ENCODE peak calls at places on chromosomes 7 and 10, in ten cellular contexts. W is BE2C, G is transverse colon, Q is MM.1S, J is H1, U is neural progenitor cell, B is adrenal gland, Z is PC-3, H is tibial artery, D is osteoblast. X is an unnamed sample. For H3K36me3, the result is how much of the 10 kb centered on the place peaks cover.

GRCh38 chr7:128742206-128742605 is 3.0 kb downstream of the CALU start:
- DNase-seq in Q (no peak), Z (peak), D (peak), W (no peak), U (no peak), H (no peak), J (no peak), G (no peak), B (no peak), X (no peak)

GRCh38 chr7:91089382-91089963 is 174.8 kb upstream of the FZD1 start:
- DNase-seq in W (no peak), J (no peak), D (no peak), B (peak), Z (peak), Q (peak), G (no peak), U (peak), H (no peak), X (no peak)

GRCh38 chr7:11437987-11438386 is 394.0 kb downstream of the THSD7A start:
- DNase-seq in J (no peak), U (no peak), B (no peak), Z (peak), H (no peak), W (no peak), D (no peak), G (no peak), Q (no peak), X (no peak)

GRCh38 chr10:80421369-80422220 is 13.2 kb downstream of the PRXL2A start:
- DNase-seq in G (no peak), H (no peak), Z (no peak), J (no peak), U (no peak), W (no peak), Q (no peak), D (no peak), B (no peak), X (no peak)

GRCh38 chr7:34939175-34939574 is 98.1 kb downstream of the DPY19L1 start:
- DNase-seq in Z (peak), W (no peak), H (no peak), J (no peak), G (no peak), D (peak), Q (no peak), B (peak), U (no peak), X (peak)

GRCh38 chr10:118407026-118407425 is 64.9 kb upstream of the FAM204A start:
- DNase-seq in Z (no peak), D (peak), J (no peak), B (no peak), G (no peak), Q (no peak), U (no peak), H (no peak), W (no peak), X (no peak)

GRCh38 chr7:30348083-30348560 is 63.7 kb downstream of the ZNRF2 start:
- DNase-seq in B (no peak), D (peak), J (no peak), Z (peak), U (no peak), Q (peak), H (no peak), G (no peak), W (no peak), X (peak)

GRCh38 chr7:112495820-112496462 is 15.2 kb downstream of the LSMEM1 start:
- DNase-seq in U (peak), J (peak), W (peak), H (no peak), D (no peak), Z (peak), G (peak), B (peak), Q (peak), X (no peak)

GRCh38 chr10:46312953-46313352 is 26.2 kb downstream of the ANTXRL start:
- DNase-seq in D (peak), Q (no peak), U (no peak), B (no peak), Z (no peak), H (peak), W (no peak), J (no peak), G (no peak), X (no peak)

GRCh38 chr10:89540550-89540949 is 5.2 kb upstream of the SLC16A12 start:
- DNase-seq in D (peak), U (no peak), G (no peak), H (no peak), J (no peak), Q (no peak), W (no peak), B (no peak), Z (peak), X (no peak)

GRCh38 chr7:106282374-106282773 is 2.4 kb downstream of the NAMPT start:
- DNase-seq in G (no peak), J (no peak), H (no peak), B (no peak), Z (no peak), Q (no peak), U (no peak), D (no peak), W (no peak), X (no peak)

GRCh38 chr10:114801411-114801813 is 20.2 kb upstream of the FHIP2A start:
- DNase-seq in D (no peak), U (no peak), G (no peak), B (no peak), Z (no peak), Q (peak), H (no peak), W (no peak), J (no peak), X (no peak)

GRCh38 chr7:73436031-73436929 is 2.7 kb downstream of the FZD9 start:
- DNase-seq in H (no peak), B (no peak), W (peak), G (no peak), D (peak), J (no peak), Z (peak), U (no peak), Q (no peak), X (no peak)

GRCh38 chr7:91083855-91084644 is 180.2 kb upstream of the FZD1 start:
- DNase-seq in U (no peak), W (no peak), Z (peak), G (peak), B (peak), D (no peak), Q (no peak), J (no peak), H (peak), X (no peak)

GRCh38 chr7:36119005-36119711 is 33.9 kb upstream of the EEPD1 start:
- DNase-seq in J (no peak), Z (peak), G (peak), D (peak), Q (no peak), H (no peak), W (no peak), U (no peak), B (peak), X (no peak)

GRCh38 chr7:131466735-131467365 is 89.6 kb downstream of the PODXL start:
- DNase-seq in B (no peak), Z (no peak), H (no peak), D (no peak), W (no peak), G (no peak), J (no peak), U (no peak), Q (no peak), X (no peak)

GRCh38 chr10:73099141-73099540 is 2.5 kb upstream of the P4HA1 start:
- DNase-seq in W (no peak), G (no peak), Q (no peak), U (no peak), Z (no peak), B (no peak), J (no peak), H (no peak), D (peak), X (no peak)

GRCh38 chr7:27164381-27165088 is 802 bp downstream of the HOXA9 start:
- DNase-seq in J (no peak), Q (no peak), W (no peak), U (peak), D (peak), H (peak), Z (peak), B (peak), G (no peak), X (no peak)

GRCh38 chr10:10094700-10095099 is 923.0 kb upstream of the CELF2 start:
- DNase-seq in D (no peak), Q (no peak), J (no peak), Z (no peak), W (no peak), U (no peak), G (no peak), B (no peak), H (no peak), X (no peak)

GRCh38 chr10:52027055-52027454 is 287.0 kb upstream of the DKK1 start:
- DNase-seq in D (no peak), Z (no peak), Q (no peak), G (no peak), H (no peak), B (no peak), U (no peak), W (no peak), J (no peak), X (no peak)

GRCh38 chr7:150341263-150342118 is at the start of gene RARRES2:
- DNase-seq in U (peak), W (no peak), H (no peak), Q (no peak), D (peak), B (peak), G (peak), J (no peak), Z (no peak), X (no peak)

GRCh38 chr10:48775206-48775517 is 90.5 kb downstream of the WDFY4 start:
- DNase-seq in Q (no peak), B (no peak), H (no peak), J (no peak), W (no peak), D (no peak), Z (no peak), U (no peak), G (no peak), X (no peak)

GRCh38 chr7:2529161-2530075 is 9.8 kb downstream of the LFNG start:
- DNase-seq in J (no peak), Z (peak), W (peak), G (peak), H (peak), Q (no peak), B (peak), U (no peak), D (peak), X (no peak)

GRCh38 chr10:4174197-4174596 is 389.2 kb upstream of the KLF6 start:
- DNase-seq in H (no peak), W (peak), B (no peak), D (no peak), G (no peak), J (peak), U (peak), Z (peak), Q (no peak), X (no peak)

GRCh38 chr10:123150229-123150985 is 2.5 kb downstream of the HMX2 start:
- DNase-seq in B (no peak), J (no peak), G (no peak), H (no peak), U (peak), W (no peak), Q (no peak), D (no peak), Z (no peak), X (no peak)

DNA sequence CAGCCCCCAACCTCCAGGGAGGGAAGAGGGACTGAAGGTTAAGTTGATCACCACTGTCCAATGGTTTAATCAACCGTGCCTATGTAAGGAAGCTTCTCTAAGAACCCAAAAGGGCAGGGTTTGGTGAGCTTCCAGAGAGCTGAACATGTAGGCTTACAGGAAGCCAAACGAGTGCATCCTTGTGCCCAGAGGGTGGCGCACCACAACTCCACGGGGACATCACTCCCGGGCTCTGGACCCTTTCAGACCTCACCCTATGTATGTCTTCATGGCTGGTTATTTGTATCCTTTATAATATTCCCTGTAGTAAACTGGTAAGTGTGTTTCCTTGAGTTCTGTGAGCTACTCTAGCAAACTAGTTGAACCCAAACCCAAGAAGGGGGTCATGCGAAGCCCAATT is 11.5 kb upstream of the NFKB2 start:
- DNase-seq in B (no peak), G (peak), W (no peak), H (no peak), Q (no peak), Z (no peak), D (peak), J (no peak), U (peak), X (no peak)
- TF ChIP-seq CTCF in B (no peak), G (no peak), W (peak), H (no peak), Q (peak), Z (peak), D (peak), J (peak), U (peak), X (peak)

DNA sequence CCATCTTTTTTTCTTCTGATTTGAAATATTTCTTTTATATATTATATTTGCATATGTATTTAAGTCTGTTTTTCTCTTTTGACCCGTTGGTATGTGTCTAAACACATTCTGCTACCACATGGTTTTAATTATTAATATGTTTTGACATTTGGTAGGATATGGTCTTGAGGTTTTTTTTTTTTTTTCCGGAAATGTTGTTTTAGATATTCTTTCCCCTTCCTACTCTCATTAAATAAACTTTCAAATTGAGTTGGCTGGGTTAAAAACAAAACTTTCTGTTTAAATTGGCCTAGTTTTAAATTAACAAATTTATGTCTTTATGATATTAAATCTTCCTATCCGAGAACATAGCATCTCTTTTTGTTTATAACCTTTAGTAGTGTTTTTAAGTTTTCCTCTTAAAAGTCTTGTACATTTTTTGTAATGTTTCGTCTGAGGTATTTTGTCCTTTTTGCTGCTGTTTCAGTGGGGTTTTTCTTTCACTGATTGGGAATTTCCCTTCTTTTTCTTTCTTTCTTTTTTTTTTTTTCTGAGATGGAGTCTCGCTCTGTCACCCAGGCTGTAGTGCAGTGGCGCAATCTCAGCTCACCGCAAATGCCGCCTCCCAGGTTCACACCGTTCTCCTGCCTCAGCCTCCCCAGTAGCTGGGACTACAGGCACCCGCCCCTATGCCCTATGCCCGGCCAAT is 25.4 kb downstream of the STAM start:
- DNase-seq in Q (no peak), G (no peak), H (no peak), D (no peak), Z (no peak), B (no peak), U (no peak), J (no peak), W (no peak), X (no peak)
- H3K4me3 ChIP-seq in Q (no peak), G (no peak), H (no peak), D (no peak), Z (no peak), B (no peak), U (no peak), J (no peak), W (no peak), X (no peak)

DNA sequence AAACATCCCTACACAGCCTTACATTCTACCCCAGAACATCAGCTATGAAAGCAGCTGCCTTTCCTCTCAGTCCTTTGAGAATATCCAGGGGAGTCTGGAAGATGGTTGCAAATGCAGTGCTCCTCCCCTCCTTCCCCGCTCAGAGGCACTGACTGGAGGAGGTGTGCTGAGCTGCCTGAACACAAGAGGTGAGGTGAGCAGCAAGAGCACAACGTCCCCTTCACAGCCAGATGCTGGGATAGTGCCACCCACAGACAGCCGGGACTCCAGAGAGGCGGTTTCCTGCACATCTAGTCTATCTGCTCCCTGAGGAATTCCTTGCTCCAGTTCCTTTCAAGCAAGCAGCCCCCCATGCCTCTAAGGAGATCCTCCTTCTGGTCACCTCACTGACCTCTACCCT is 74.2 kb downstream of the EZH2 start:
- DNase-seq in Q (no peak), D (no peak), H (no peak), Z (no peak), U (peak), B (no peak), G (no peak), W (no peak), J (no peak), X (no peak)
- H3K36me3 ChIP-seq in Q (under half), D (under half), H (under half), Z (half or more), U (under half), B (under half), G (under half), W (half or more), J (half or more), X (under half)

GRCh38 chr7:33044986-33045385 is 17.6 kb downstream of the NT5C3A start:
- DNase-seq in W (no peak), D (no peak), G (no peak), Z (no peak), U (no peak), B (no peak), H (no peak), J (no peak), Q (no peak), X (no peak)

GRCh38 chr7:33040803-33041516 is 21.6 kb downstream of the NT5C3A start:
- DNase-seq in Z (peak), U (no peak), Q (peak), G (peak), D (no peak), W (no peak), J (no peak), H (no peak), B (peak), X (peak)

GRCh38 chr7:33043434-33043833 is 19.1 kb downstream of the NT5C3A start:
- DNase-seq in B (no peak), U (no peak), W (no peak), J (no peak), G (no peak), Q (no peak), D (no peak), H (no peak), Z (no peak), X (no peak)

GRCh38 chr7:33048257-33048656 is 14.3 kb downstream of the NT5C3A start:
- DNase-seq in B (no peak), U (no peak), H (no peak), G (no peak), W (no peak), Z (no peak), J (no peak), Q (no peak), D (no peak), X (no peak)

DNA sequence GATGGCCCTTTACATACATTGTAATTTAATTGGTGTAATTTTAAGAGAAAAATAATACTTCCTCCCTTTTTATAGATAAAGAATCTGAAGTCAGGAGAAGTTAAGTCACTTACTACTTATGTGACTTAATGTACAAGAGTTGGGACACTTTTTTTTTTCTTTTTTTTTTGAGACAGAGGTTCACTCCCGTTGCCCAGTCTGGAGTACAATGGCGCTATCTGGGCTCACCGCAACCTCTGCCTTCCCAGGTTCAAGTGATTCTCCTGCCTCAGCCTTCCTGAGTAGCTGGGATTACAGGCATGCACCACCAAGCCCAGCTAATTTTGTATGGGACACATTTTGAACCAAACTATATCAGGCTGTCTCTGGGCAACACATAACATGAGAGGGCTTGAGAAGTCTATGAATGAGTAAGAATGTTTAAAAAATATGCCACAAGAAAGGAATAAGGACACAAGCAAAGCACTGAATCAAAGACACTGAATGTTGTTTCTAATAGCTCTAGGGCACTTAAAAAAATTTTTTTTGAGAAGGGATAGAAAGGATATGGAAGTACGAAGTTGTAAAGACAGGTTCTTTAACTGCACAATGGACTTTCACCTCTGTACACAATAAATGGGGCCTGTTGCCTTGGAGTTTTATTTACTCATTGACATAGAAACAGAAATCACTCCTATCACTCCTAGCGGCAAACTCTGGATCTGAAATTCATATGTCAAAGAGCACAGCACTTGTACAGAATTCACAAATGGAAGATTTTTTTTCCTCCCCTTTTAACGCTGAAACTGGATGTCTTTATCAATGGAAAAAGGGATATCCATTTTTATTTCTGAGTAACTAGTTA is 18.5 kb downstream of the NT5C3A start:
- DNase-seq in U (no peak), G (no peak), J (no peak), Z (peak), H (no peak), Q (no peak), B (no peak), D (no peak), W (no peak), X (no peak)
- TF ChIP-seq CTCF in U (no peak), G (peak), J (no peak), Z (peak), H (no peak), Q (no peak), B (peak), D (no peak), W (no peak), X (no peak)

GRCh38 chr7:104655592-104655991 is 327.2 kb downstream of the LHFPL3 start:
- DNase-seq in B (no peak), J (no peak), Q (no peak), G (no peak), H (no peak), W (no peak), Z (no peak), U (no peak), D (no peak), X (no peak)

GRCh38 chr7:104652865-104653264 is 324.5 kb downstream of the LHFPL3 start:
- DNase-seq in U (no peak), Z (no peak), H (no peak), W (no peak), B (no peak), G (no peak), J (no peak), D (no peak), Q (no peak), X (no peak)

GRCh38 chr7:104653870-104654401 is 325.5 kb downstream of the LHFPL3 start:
- DNase-seq in J (no peak), U (no peak), B (no peak), D (no peak), H (no peak), G (no peak), W (no peak), Q (no peak), Z (peak), X (no peak)

GRCh38 chr7:104656467-104656866 is 328.1 kb downstream of the LHFPL3 start:
- DNase-seq in U (no peak), D (no peak), G (no peak), H (no peak), Z (no peak), Q (no peak), B (no peak), W (no peak), J (no peak), X (no peak)

GRCh38 chr7:104657134-104657533 is 328.7 kb downstream of the LHFPL3 start:
- DNase-seq in U (no peak), Q (no peak), D (no peak), Z (no peak), J (no peak), B (no peak), W (no peak), H (no peak), G (no peak), X (no peak)
- H3K4me3 ChIP-seq in U (no peak), Q (no peak), D (no peak), Z (no peak), J (no peak), B (no peak), W (no peak), H (no peak), G (no peak), X (no peak)

DNA sequence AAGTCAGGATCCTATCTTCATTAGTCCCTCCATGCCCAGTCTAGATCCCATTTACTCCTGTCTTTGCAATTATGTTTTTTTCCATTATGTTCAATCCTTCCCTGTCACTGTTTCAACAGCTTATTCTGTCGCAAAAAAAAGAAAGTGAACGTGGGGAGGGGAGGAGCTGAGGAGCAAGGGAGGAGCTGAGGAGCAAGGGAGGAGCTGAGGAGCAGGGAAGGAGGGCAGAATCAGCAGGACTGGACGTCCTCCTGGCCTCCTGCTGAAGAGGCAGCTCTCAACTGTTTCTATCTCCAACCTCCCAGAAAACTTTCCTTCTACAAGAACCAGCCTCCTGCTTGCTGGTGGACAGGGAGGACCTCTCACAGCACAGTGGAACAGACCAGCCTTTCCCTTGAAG is 26.0 kb downstream of the LARP4B start:
- DNase-seq in J (no peak), B (no peak), Z (no peak), W (no peak), G (no peak), H (no peak), U (no peak), D (no peak), Q (no peak), X (no peak)
- H3K36me3 ChIP-seq in J (under half), B (under half), Z (under half), W (under half), G (under half), H (under half), U (under half), D (under half), Q (under half), X (under half)